ENCODE peak calls at places on chromosomes 16 and 17, in eight cellular contexts. X is MM.1S, D is HCT116, Q is neural progenitor cell, G is PC-3, K is OCI-LY7, U is GM23338, I is SK-N-SH. F is an unnamed sample.

GRCh38 chr16:17334096-17334495 is 136.7 kb downstream of the XYLT1 start:
- DNase-seq in G (no peak), I (no peak), D (no peak), X (no peak), K (no peak), Q (no peak), U (no peak), F (no peak)

GRCh38 chr17:36468903-36469635 is 17.4 kb upstream of the ZNHIT3 start:
- DNase-seq in U (no peak), I (no peak), G (no peak), X (no peak), D (no peak), K (no peak), Q (peak; percentile 8), F (no peak)

GRCh38 chr16:878071-878784 is 77.7 kb upstream of the GNG13 start:
- DNase-seq in D (peak; percentile 44), I (peak; percentile 80), G (no peak), K (peak; percentile 54), Q (peak; percentile 63), U (peak; percentile 53), X (peak; percentile 33), F (no peak)

GRCh38 chr17:77208856-77209255 is 68.1 kb downstream of the SEC14L1 start:
- DNase-seq in U (no peak), K (no peak), X (no peak), D (no peak), I (no peak), Q (no peak), G (no peak), F (no peak)

GRCh38 chr16:11553371-11553770 is 33.3 kb downstream of the LITAF start:
- DNase-seq in D (no peak), U (no peak), K (no peak), Q (no peak), I (no peak), G (no peak), X (no peak), F (no peak)

GRCh38 chr16:11107781-11108465 is 148.1 kb downstream of the SOCS1 start:
- DNase-seq in U (no peak), Q (no peak), D (no peak), X (no peak), K (no peak), G (no peak), I (no peak), F (no peak)

GRCh38 chr17:34252138-34252889 is 2.8 kb upstream of the CCL2 start:
- DNase-seq in Q (no peak), D (no peak), G (no peak), I (peak; percentile 49), K (peak; percentile 39), X (no peak), U (peak; percentile 22), F (peak; percentile 84)

GRCh38 chr16:57984443-57985203 is 13.7 kb upstream of the CNGB1 start:
- DNase-seq in X (peak; percentile 25), Q (peak; percentile 99), G (no peak), D (no peak), K (no peak), I (peak; percentile 96), U (peak; percentile 98), F (peak; percentile 94)

GRCh38 chr16:75263291-75263962 is 12.0 kb upstream of the BCAR1 start:
- DNase-seq in G (no peak), K (no peak), I (peak; percentile 12), X (no peak), U (no peak), Q (no peak), D (no peak), F (peak; percentile 8)

GRCh38 chr16:75262104-75262799 is 10.8 kb upstream of the BCAR1 start:
- DNase-seq in U (no peak), K (no peak), X (no peak), I (peak; percentile 69), G (no peak), D (no peak), Q (no peak), F (peak; percentile 76)

GRCh38 chr16:75262800-75263127 is 11.3 kb upstream of the BCAR1 start:
- DNase-seq in D (no peak), Q (no peak), X (no peak), K (no peak), U (no peak), G (no peak), I (no peak), F (peak; percentile 14)

GRCh38 chr16:75260856-75261589 is 9.6 kb upstream of the BCAR1 start:
- DNase-seq in Q (no peak), I (peak; percentile 10), D (no peak), X (no peak), U (no peak), G (no peak), K (no peak), F (peak; percentile 8)

GRCh38 chr16:75261590-75262078 is 10.2 kb upstream of the BCAR1 start:
- DNase-seq in Q (no peak), D (no peak), K (no peak), X (no peak), G (no peak), I (peak; percentile 6), U (no peak), F (no peak)
- H4K20me1 ChIP-seq in Q (peaks cover 87% of the 10 kb centered on the region), D (no peaks in the 10 kb centered on the region), K (no peaks in the 10 kb centered on the region), X (no peaks in the 10 kb centered on the region), G (peaks cover 6% of the 10 kb centered on the region), I (peaks cover 80% of the 10 kb centered on the region), U (peaks cover 45% of the 10 kb centered on the region), F (peaks cover 76% of the 10 kb centered on the region)

GRCh38 chr17:8855477-8856204 is 11.8 kb downstream of the PIK3R6 start:
- DNase-seq in I (no peak), X (no peak), K (no peak), Q (no peak), G (no peak), U (no peak), D (no peak), F (no peak)

GRCh38 chr17:8859029-8859803 is 8.3 kb downstream of the PIK3R6 start:
- DNase-seq in U (no peak), K (no peak), X (no peak), I (no peak), Q (no peak), D (no peak), G (no peak), F (no peak)

GRCh38 chr17:8859804-8860430 is 7.6 kb downstream of the PIK3R6 start:
- DNase-seq in K (no peak), U (no peak), I (no peak), Q (peak; percentile 45), G (no peak), X (no peak), D (no peak), F (no peak)

GRCh38 chr17:8856869-8857575 is 10.5 kb downstream of the PIK3R6 start:
- DNase-seq in X (no peak), I (no peak), U (no peak), K (no peak), G (no peak), D (no peak), Q (no peak), F (no peak)

DNA sequence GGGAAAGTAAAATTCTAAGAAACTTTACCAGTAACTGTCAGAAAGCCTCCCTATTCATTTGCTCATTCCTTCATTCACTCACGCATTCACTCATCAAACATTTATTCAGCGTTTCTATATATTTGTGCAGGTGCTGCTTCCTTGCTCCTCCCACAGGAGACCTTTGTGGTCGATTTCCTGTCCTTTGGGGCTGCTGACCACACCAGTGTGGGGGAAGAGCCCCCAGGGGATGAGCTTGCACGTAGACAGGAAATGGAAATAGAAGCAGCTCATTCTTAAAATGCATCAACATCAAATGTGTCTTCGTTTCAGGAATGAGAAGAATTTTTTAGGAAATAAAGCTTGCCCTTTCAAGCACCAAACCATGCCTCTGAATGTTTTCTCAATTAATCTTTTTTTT is 9.6 kb downstream of the PIK3R6 start:
- DNase-seq in U (peak; percentile 46), D (no peak), Q (no peak), K (peak; percentile 84), I (no peak), G (no peak), X (peak; percentile 56), F (no peak)
- TF ChIP-seq CTCF in U (no peak), D (no peak), Q (no peak), K (no peak), I (no peak), G (no peak), X (no peak), F (no peak)

GRCh38 chr16:14308357-14308723 is 237.2 kb downstream of the MRTFB start:
- DNase-seq in X (no peak), K (peak; percentile 56), G (no peak), Q (no peak), U (no peak), I (no peak), D (no peak), F (no peak)

GRCh38 chr16:14307623-14308356 is 236.7 kb downstream of the MRTFB start:
- DNase-seq in Q (no peak), U (peak; percentile 21), D (no peak), X (no peak), G (no peak), I (peak; percentile 52), K (peak; percentile 53), F (no peak)

GRCh38 chr16:14310519-14310991 is 239.4 kb downstream of the MRTFB start:
- DNase-seq in I (peak; percentile 44), Q (peak; percentile 45), U (peak; percentile 69), G (no peak), X (no peak), D (no peak), K (peak; percentile 84), F (no peak)

GRCh38 chr16:14309001-14309886 is 238.1 kb downstream of the MRTFB start:
- DNase-seq in Q (peak; percentile 42), K (peak; percentile 89), I (no peak), D (no peak), X (no peak), U (peak; percentile 90), G (peak; percentile 85), F (peak; percentile 53)

DNA sequence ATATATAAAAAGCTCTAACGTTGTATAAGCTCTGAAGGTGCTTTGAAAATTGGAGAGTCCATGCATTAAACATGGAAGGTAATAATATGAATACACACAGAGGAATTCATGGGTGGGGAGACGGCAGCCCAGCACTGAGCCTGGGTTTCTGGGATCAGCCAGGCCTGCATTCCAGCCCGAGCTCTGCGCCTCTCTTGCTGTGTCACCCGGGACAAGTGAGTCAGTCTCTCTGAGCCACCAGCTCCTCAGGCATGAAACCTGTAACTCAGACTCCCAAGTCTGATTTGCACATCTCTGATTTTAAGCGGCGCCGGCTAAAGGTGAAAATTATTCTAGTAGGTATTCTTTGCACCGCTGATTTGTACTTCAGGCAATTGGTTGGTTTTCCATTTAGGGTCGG is 238.8 kb downstream of the MRTFB start:
- DNase-seq in I (no peak), D (no peak), U (no peak), Q (no peak), K (no peak), G (peak; percentile 68), X (no peak), F (no peak)
- TF ChIP-seq EZH2phosphoT487 in I (no peak), D (no peak), U (no peak), Q (no peak), K (no peak), G (no peak), X (no peak), F (no peak)

GRCh38 chr17:41894791-41895331 is 23.9 kb downstream of the ACLY start:
- DNase-seq in Q (no peak), U (no peak), I (peak; percentile 73), X (no peak), G (peak; percentile 30), D (no peak), K (no peak), F (no peak)

GRCh38 chr17:41891135-41892065 is 26.2 kb upstream of the KLHL11 start:
- DNase-seq in Q (no peak), X (no peak), K (no peak), U (no peak), I (no peak), D (no peak), G (no peak), F (no peak)

GRCh38 chr17:41896726-41897125 is 22.0 kb downstream of the ACLY start:
- DNase-seq in K (no peak), Q (no peak), D (no peak), X (no peak), U (peak; percentile 26), G (no peak), I (no peak), F (no peak)

GRCh38 chr17:41895617-41896016 is 23.1 kb downstream of the ACLY start:
- DNase-seq in I (peak; percentile 55), G (no peak), D (no peak), K (no peak), U (no peak), X (no peak), Q (no peak), F (no peak)

DNA sequence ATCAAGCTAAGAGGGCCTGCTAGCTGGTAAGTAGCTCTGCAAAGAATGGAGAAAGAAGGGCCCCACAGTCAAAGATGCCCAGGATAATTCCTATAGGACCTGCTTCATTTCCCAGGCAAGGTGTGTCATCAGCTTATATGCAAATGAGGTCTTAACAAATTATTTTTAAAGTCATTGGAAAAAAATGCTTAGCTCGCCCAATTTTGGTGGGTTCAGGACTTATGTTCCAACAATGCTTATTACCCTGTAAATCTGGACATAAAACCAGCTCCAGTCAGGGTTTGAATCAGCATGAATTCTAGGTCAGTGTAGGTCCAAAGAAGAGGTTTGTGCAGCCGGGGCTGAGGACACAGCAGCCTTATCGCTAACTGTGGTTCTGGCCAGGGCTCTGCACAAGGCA is 25.4 kb downstream of the ACLY start:
- DNase-seq in I (no peak), D (no peak), U (no peak), K (no peak), X (no peak), Q (no peak), G (no peak), F (no peak)
- H4K20me1 ChIP-seq in I (peaks cover 29% of the 10 kb centered on the region), D (no peaks in the 10 kb centered on the region), U (peaks cover 48% of the 10 kb centered on the region), K (no peaks in the 10 kb centered on the region), X (no peaks in the 10 kb centered on the region), Q (peaks cover 8% of the 10 kb centered on the region), G (no peaks in the 10 kb centered on the region), F (peaks cover 6% of the 10 kb centered on the region)